ENCODE peak calls at places on chromosomes 11 and 22, in eight cellular contexts. One of them, this sample, is unnamed.

GRCh38 chr22:45155050-45155840 is 8.5 kb upstream of the NUP50 start:
- DNase-seq in esophagus muscularis mucosa: no peak
- DNase-seq in iPS DF 19.7: no peak
- DNase-seq in CD4-positive, alpha-beta memory T cell: no peak
- DNase-seq in activated T-cell treated with anti-CD3 and anti-CD28 coated beads, Interleukin-2, amount 50 U/mL, for 72 hours: no peak
- DNase-seq in DND-41: no peak
- DNase-seq in AG20443: peak
- DNase-seq in HEK293T: no peak
- DNase-seq in this sample: no peak

GRCh38 chr11:74641905-74642304 is 49.5 kb downstream of the POLD3 start:
- DNase-seq in esophagus muscularis mucosa: no peak
- DNase-seq in iPS DF 19.7: no peak
- DNase-seq in CD4-positive, alpha-beta memory T cell: no peak
- DNase-seq in activated T-cell treated with anti-CD3 and anti-CD28 coated beads, Interleukin-2, amount 50 U/mL, for 72 hours: no peak
- DNase-seq in DND-41: no peak
- DNase-seq in AG20443: no peak
- DNase-seq in HEK293T: no peak
- DNase-seq in this sample: no peak

GRCh38 chr22:48070760-48071159 is 1308.3 kb downstream of the TBC1D22A start:
- DNase-seq in esophagus muscularis mucosa: no peak
- DNase-seq in iPS DF 19.7: no peak
- DNase-seq in CD4-positive, alpha-beta memory T cell: no peak
- DNase-seq in activated T-cell treated with anti-CD3 and anti-CD28 coated beads, Interleukin-2, amount 50 U/mL, for 72 hours: no peak
- DNase-seq in DND-41: peak
- DNase-seq in AG20443: no peak
- DNase-seq in HEK293T: no peak
- DNase-seq in this sample: no peak

GRCh38 chr22:22840778-22841177 is 46.8 kb upstream of the IGLL5 start:
- DNase-seq in esophagus muscularis mucosa: no peak
- DNase-seq in iPS DF 19.7: no peak
- DNase-seq in CD4-positive, alpha-beta memory T cell: no peak
- DNase-seq in activated T-cell treated with anti-CD3 and anti-CD28 coated beads, Interleukin-2, amount 50 U/mL, for 72 hours: no peak
- DNase-seq in DND-41: no peak
- DNase-seq in AG20443: no peak
- DNase-seq in HEK293T: no peak
- DNase-seq in this sample: no peak

GRCh38 chr11:113991718-113992458 is 17.0 kb downstream of the HTR3A start:
- DNase-seq in esophagus muscularis mucosa: no peak
- DNase-seq in iPS DF 19.7: no peak
- DNase-seq in CD4-positive, alpha-beta memory T cell: no peak
- DNase-seq in activated T-cell treated with anti-CD3 and anti-CD28 coated beads, Interleukin-2, amount 50 U/mL, for 72 hours: no peak
- DNase-seq in DND-41: no peak
- DNase-seq in AG20443: no peak
- DNase-seq in HEK293T: no peak
- DNase-seq in this sample: no peak

GRCh38 chr11:69004411-69005182 is 8.4 kb downstream of the MRGPRF start:
- DNase-seq in esophagus muscularis mucosa: no peak
- DNase-seq in iPS DF 19.7: no peak
- DNase-seq in CD4-positive, alpha-beta memory T cell: no peak
- DNase-seq in activated T-cell treated with anti-CD3 and anti-CD28 coated beads, Interleukin-2, amount 50 U/mL, for 72 hours: no peak
- DNase-seq in DND-41: no peak
- DNase-seq in AG20443: no peak
- DNase-seq in HEK293T: no peak
- DNase-seq in this sample: no peak

GRCh38 chr22:20008221-20008995 is 8.2 kb downstream of the ARVCF start:
- DNase-seq in esophagus muscularis mucosa: no peak
- DNase-seq in iPS DF 19.7: no peak
- DNase-seq in CD4-positive, alpha-beta memory T cell: no peak
- DNase-seq in activated T-cell treated with anti-CD3 and anti-CD28 coated beads, Interleukin-2, amount 50 U/mL, for 72 hours: no peak
- DNase-seq in DND-41: no peak
- DNase-seq in AG20443: no peak
- DNase-seq in HEK293T: no peak
- DNase-seq in this sample: no peak

GRCh38 chr11:118687906-118688305 is 8.5 kb upstream of the TREH start:
- DNase-seq in esophagus muscularis mucosa: no peak
- DNase-seq in iPS DF 19.7: no peak
- DNase-seq in CD4-positive, alpha-beta memory T cell: no peak
- DNase-seq in activated T-cell treated with anti-CD3 and anti-CD28 coated beads, Interleukin-2, amount 50 U/mL, for 72 hours: no peak
- DNase-seq in DND-41: no peak
- DNase-seq in AG20443: no peak
- DNase-seq in HEK293T: no peak
- DNase-seq in this sample: no peak

GRCh38 chr11:87455180-87455579 is 417.4 kb downstream of the TMEM135 start:
- DNase-seq in esophagus muscularis mucosa: no peak
- DNase-seq in iPS DF 19.7: no peak
- DNase-seq in CD4-positive, alpha-beta memory T cell: no peak
- DNase-seq in activated T-cell treated with anti-CD3 and anti-CD28 coated beads, Interleukin-2, amount 50 U/mL, for 72 hours: no peak
- DNase-seq in DND-41: no peak
- DNase-seq in AG20443: no peak
- DNase-seq in HEK293T: no peak
- DNase-seq in this sample: no peak

GRCh38 chr11:57982763-57983162 is 40.9 kb upstream of the OR9Q1 start:
- DNase-seq in esophagus muscularis mucosa: no peak
- DNase-seq in iPS DF 19.7: no peak
- DNase-seq in CD4-positive, alpha-beta memory T cell: no peak
- DNase-seq in activated T-cell treated with anti-CD3 and anti-CD28 coated beads, Interleukin-2, amount 50 U/mL, for 72 hours: no peak
- DNase-seq in DND-41: no peak
- DNase-seq in AG20443: no peak
- DNase-seq in HEK293T: no peak
- DNase-seq in this sample: no peak

GRCh38 chr11:107018902-107019493 is 722 bp upstream of the GUCY1A2 start:
- DNase-seq in esophagus muscularis mucosa: no peak
- DNase-seq in iPS DF 19.7: peak
- DNase-seq in CD4-positive, alpha-beta memory T cell: no peak
- DNase-seq in activated T-cell treated with anti-CD3 and anti-CD28 coated beads, Interleukin-2, amount 50 U/mL, for 72 hours: no peak
- DNase-seq in DND-41: no peak
- DNase-seq in AG20443: peak
- DNase-seq in HEK293T: peak
- DNase-seq in this sample: peak

This sample was measured in NT2/D1.